ENCODE peak calls at places on chromosomes 7 and 10, in ten cellular contexts. V is ovary, Q is heart left ventricle, P is transverse colon, K is colonic mucosa, J is heart right ventricle, D is stomach, S is suprapubic skin, R is fibroblast of lung, N is tibial artery. A is an unnamed sample.
A peak's percentile ranks its signal among the peaks of the same experiment; 100 is the strongest.

GRCh38 chr10:7030134-7030855 is 380.5 kb downstream of the SFMBT2 start:
- DNase-seq in K (no peak), Q (no peak), P (no peak), V (no peak), J (no peak), D (no peak), R (no peak), S (no peak), N (no peak), A (no peak)

GRCh38 chr7:138889566-138889965 is 91.6 kb upstream of the ATP6V0A4 start:
- DNase-seq in S (no peak), R (peak; percentile 50), J (no peak), D (no peak), P (no peak), N (no peak), V (no peak), Q (no peak), K (no peak), A (no peak)

GRCh38 chr10:126042354-126042753 is 146.0 kb downstream of the FANK1 start:
- DNase-seq in Q (no peak), K (no peak), S (no peak), D (no peak), J (no peak), R (no peak), V (no peak), N (no peak), P (no peak), A (no peak)

GRCh38 chr7:42217053-42217452 is 20.0 kb downstream of the GLI3 start:
- DNase-seq in D (no peak), R (no peak), Q (no peak), V (no peak), S (no peak), K (no peak), N (no peak), P (no peak), J (no peak), A (no peak)

GRCh38 chr10:73931767-73932624 is 21.1 kb downstream of the PLAU start:
- DNase-seq in Q (no peak), K (peak; percentile 40), R (no peak), V (no peak), N (no peak), J (no peak), D (peak; percentile 55), P (no peak), S (no peak), A (peak; percentile 56)

GRCh38 chr7:2701406-2701805 is 13.4 kb downstream of the AMZ1 start:
- DNase-seq in D (no peak), V (no peak), P (no peak), R (no peak), Q (no peak), K (no peak), J (no peak), N (no peak), S (no peak), A (no peak)

GRCh38 chr10:118304521-118304920 is 37.6 kb downstream of the FAM204A start:
- DNase-seq in N (no peak), V (no peak), D (no peak), K (peak; percentile 22), J (no peak), Q (no peak), P (peak; percentile 20), R (no peak), S (no peak), A (no peak)

GRCh38 chr7:43785425-43785824 is 26.9 kb downstream of the BLVRA start:
- DNase-seq in Q (no peak), S (no peak), V (peak; percentile 52), P (peak; percentile 40), J (no peak), R (peak; percentile 90), D (no peak), N (no peak), K (no peak), A (no peak)

GRCh38 chr7:34070486-34071323 is 165.4 kb downstream of the BMPER start:
- DNase-seq in S (no peak), R (peak; percentile 84), V (no peak), N (no peak), J (no peak), P (no peak), Q (no peak), K (no peak), D (no peak), A (no peak)

GRCh38 chr7:131042269-131043160 is 285.2 kb upstream of the MKLN1 start:
- DNase-seq in R (no peak), N (no peak), J (no peak), S (no peak), P (no peak), K (no peak), Q (no peak), V (no peak), D (no peak), A (no peak)

GRCh38 chr7:43193905-43194304 is 81.5 kb downstream of the HECW1 start:
- DNase-seq in D (no peak), R (no peak), K (no peak), P (no peak), V (no peak), Q (no peak), N (no peak), S (no peak), J (no peak), A (no peak)

GRCh38 chr7:105015631-105015965 is 1.6 kb downstream of the KMT2E start:
- DNase-seq in N (no peak), K (peak; percentile 72), Q (peak; percentile 42), J (peak; percentile 37), R (peak; percentile 53), V (no peak), D (peak; percentile 53), P (peak; percentile 61), S (no peak), A (no peak)

DNA sequence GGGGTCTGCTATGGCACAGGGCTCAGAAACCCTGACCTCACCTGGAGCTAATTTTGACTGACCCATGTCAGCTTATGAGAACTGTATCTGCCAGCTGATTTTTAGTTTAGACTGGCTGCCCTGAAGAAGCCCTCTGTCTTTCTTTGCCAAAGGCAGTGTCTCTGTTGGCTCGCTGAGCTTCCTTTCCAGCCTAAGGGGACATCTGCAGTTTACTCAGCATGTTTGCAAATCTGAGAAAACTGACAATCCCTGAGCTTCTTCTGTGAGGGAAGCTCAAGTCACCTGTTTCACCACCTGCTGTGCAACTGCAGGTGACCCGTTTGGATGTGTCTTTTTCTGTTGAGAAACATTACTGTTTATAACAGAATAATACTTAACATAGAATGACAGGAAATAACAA is 45.9 kb downstream of the PRKAR2B start:
- DNase-seq in Q (no peak), V (no peak), R (no peak), P (no peak), K (no peak), J (no peak), D (no peak), N (no peak), S (no peak), A (no peak)
- H3K27ac ChIP-seq in Q (no peak overlapping the region), V (no peak overlapping the region), R (no peak overlapping the region), P (no peak overlapping the region), K (no peak overlapping the region), J (no peak overlapping the region), D (no peak overlapping the region), N (no peak overlapping the region), S (no peak overlapping the region), A (no peak overlapping the region)

GRCh38 chr10:79440281-79440680 is 5.1 kb downstream of the ZCCHC24 start:
- DNase-seq in D (no peak), J (no peak), K (no peak), V (no peak), P (no peak), Q (no peak), S (no peak), R (no peak), N (no peak), A (no peak)
- H3K4me1 ChIP-seq in D (peaks cover 92% of the 10 kb centered on the region), J (peaks cover 85% of the 10 kb centered on the region), K (no peaks in the 10 kb centered on the region), V (peaks cover 50% of the 10 kb centered on the region), P (peaks cover 87% of the 10 kb centered on the region), Q (peaks cover 85% of the 10 kb centered on the region), S (peaks cover 89% of the 10 kb centered on the region), R (peaks cover 58% of the 10 kb centered on the region), N (peaks cover 63% of the 10 kb centered on the region), A (peaks cover 59% of the 10 kb centered on the region)

GRCh38 chr7:156692849-156693248 is 52.3 kb downstream of the RNF32 start:
- DNase-seq in D (no peak), R (no peak), J (no peak), V (no peak), K (no peak), Q (no peak), N (no peak), P (no peak), S (no peak), A (no peak)
- H3K4me3 ChIP-seq in D (no peak overlapping the region), R (no peak overlapping the region), J (no peak overlapping the region), V (no peak overlapping the region), K (no peak overlapping the region), Q (no peak overlapping the region), N (no peak overlapping the region), P (no peak overlapping the region), S (no peak overlapping the region), A (no peak overlapping the region)

GRCh38 chr10:13672505-13672904 is 85.7 kb downstream of the PRPF18 start:
- DNase-seq in J (no peak), Q (no peak), D (no peak), S (no peak), K (no peak), P (no peak), V (no peak), N (no peak), R (peak; percentile 46), A (no peak)

GRCh38 chr10:13678444-13678843 is 91.7 kb downstream of the PRPF18 start:
- DNase-seq in R (no peak), S (no peak), V (no peak), D (no peak), J (no peak), K (no peak), P (no peak), N (no peak), Q (no peak), A (no peak)

GRCh38 chr10:13671874-13672273 is 85.1 kb downstream of the PRPF18 start:
- DNase-seq in K (no peak), P (no peak), J (no peak), Q (no peak), R (no peak), S (no peak), V (no peak), N (no peak), D (no peak), A (no peak)

GRCh38 chr10:13673165-13673564 is 86.4 kb downstream of the PRPF18 start:
- DNase-seq in N (no peak), Q (no peak), S (no peak), V (no peak), D (no peak), K (no peak), R (peak; percentile 32), P (no peak), J (no peak), A (no peak)

DNA sequence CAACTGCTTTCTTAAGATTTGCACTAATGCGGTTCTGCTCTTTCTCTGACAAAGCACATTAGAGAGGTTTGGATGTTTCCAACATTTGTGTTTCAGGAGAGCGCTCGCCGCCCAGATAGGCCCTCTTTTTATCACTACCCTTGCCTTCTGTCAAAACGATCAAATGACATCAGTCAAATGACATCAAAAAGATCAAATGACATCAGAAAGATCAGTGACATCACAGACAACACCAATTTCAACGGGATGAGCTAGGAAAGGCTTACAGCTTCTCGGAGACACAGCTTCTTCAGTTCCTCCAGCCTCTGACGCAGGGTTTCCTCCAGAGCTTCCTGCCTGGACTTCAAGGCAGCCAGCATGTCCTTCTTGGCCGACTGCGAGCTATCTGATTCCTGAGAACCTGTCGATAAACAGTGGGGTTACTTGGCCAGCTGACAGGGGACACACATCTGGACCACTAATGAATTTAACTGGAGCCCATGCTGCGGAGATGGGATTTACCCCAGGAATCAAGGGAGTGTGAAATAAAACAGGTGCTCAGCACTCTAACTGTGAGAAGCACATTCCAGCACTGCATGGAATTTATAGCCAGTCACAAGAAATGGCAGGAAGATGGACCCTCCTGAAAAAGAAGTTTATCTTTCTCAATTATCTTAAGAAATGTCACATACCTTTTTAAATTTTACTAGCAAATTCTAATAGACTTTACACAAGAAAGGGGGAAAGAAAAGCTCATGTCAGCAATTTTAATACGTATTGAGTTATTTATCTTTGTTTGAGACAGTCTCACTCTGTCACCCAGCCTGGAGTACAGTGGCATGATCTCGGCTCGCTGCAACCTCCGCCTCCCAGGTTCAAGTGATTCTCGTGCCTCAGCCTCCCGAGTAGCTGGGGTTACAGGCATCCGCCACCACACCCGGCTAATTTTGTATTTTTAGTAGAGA is 88.2 kb downstream of the PRPF18 start:
- DNase-seq in Q (no peak), P (no peak), N (no peak), R (no peak), V (no peak), J (peak; percentile 50), K (no peak), S (no peak), D (no peak), A (no peak)
- H3K27ac ChIP-seq in Q (peak overlapping the region; percentile 11), P (no peak overlapping the region), N (no peak overlapping the region), R (no peak overlapping the region), V (no peak overlapping the region), J (no peak overlapping the region), K (no peak overlapping the region), S (no peak overlapping the region), D (no peak overlapping the region), A (peak overlapping the region; percentile 41)

A was measured in lower lobe of right lung.